ENCODE peak calls at places on chromosome X, in seven cellular contexts. One of them, this sample, is unnamed.

GRCh38 chrX:119292445-119292844 is 56.4 kb downstream of the PGRMC1 start:
- DNase-seq in aorta: no peak
- DNase-seq in GM12878: no peak
- DNase-seq in GM23248: peak; percentile 23
- DNase-seq in adrenal gland: no peak
- DNase-seq in SK-N-SH: no peak
- DNase-seq in heart right ventricle: no peak
- DNase-seq in this sample: no peak

GRCh38 chrX:22748093-22748999 is 251.4 kb upstream of the DDX53 start:
- DNase-seq in adrenal gland: peak; percentile 51
- DNase-seq in SK-N-SH: peak; percentile 40
- DNase-seq in aorta: no peak
- DNase-seq in heart right ventricle: peak; percentile 12
- DNase-seq in GM12878: no peak
- DNase-seq in GM23248: peak; percentile 55
- DNase-seq in this sample: peak; percentile 27

GRCh38 chrX:110418220-110418856 is 59.7 kb downstream of the RTL9 start:
- DNase-seq in GM23248: peak; percentile 79
- DNase-seq in SK-N-SH: peak; percentile 22
- DNase-seq in GM12878: no peak
- DNase-seq in adrenal gland: peak; percentile 23
- DNase-seq in heart right ventricle: no peak
- DNase-seq in aorta: no peak
- DNase-seq in this sample: peak; percentile 45

GRCh38 chrX:126064901-126065541 is 101.1 kb downstream of the DCAF12L2 start:
- DNase-seq in heart right ventricle: no peak
- DNase-seq in aorta: peak; percentile 56
- DNase-seq in GM23248: no peak
- DNase-seq in adrenal gland: no peak
- DNase-seq in GM12878: no peak
- DNase-seq in SK-N-SH: no peak
- DNase-seq in this sample: no peak

GRCh38 chrX:138856881-138857280 is 145.4 kb upstream of the FGF13 start:
- DNase-seq in GM12878: no peak
- DNase-seq in SK-N-SH: no peak
- DNase-seq in adrenal gland: no peak
- DNase-seq in aorta: no peak
- DNase-seq in heart right ventricle: no peak
- DNase-seq in GM23248: peak; percentile 26
- DNase-seq in this sample: no peak

GRCh38 chrX:109934935-109935334 is 68.0 kb upstream of the TMEM164 start:
- DNase-seq in adrenal gland: no peak
- DNase-seq in heart right ventricle: no peak
- DNase-seq in GM23248: peak; percentile 31
- DNase-seq in aorta: no peak
- DNase-seq in GM12878: no peak
- DNase-seq in SK-N-SH: no peak
- DNase-seq in this sample: no peak

GRCh38 chrX:5857232-5857631 is 371.4 kb downstream of the NLGN4X start:
- DNase-seq in GM23248: no peak
- DNase-seq in heart right ventricle: no peak
- DNase-seq in SK-N-SH: no peak
- DNase-seq in adrenal gland: no peak
- DNase-seq in GM12878: no peak
- DNase-seq in aorta: no peak
- DNase-seq in this sample: no peak

GRCh38 chrX:56783450-56783831 is 54.4 kb downstream of the NBDY start:
- DNase-seq in adrenal gland: peak; percentile 82
- DNase-seq in aorta: peak; percentile 94
- DNase-seq in SK-N-SH: peak; percentile 42
- DNase-seq in heart right ventricle: no peak
- DNase-seq in GM23248: no peak
- DNase-seq in GM12878: peak; percentile 91
- DNase-seq in this sample: no peak

GRCh38 chrX:133928365-133928764 is 57.0 kb downstream of the GPC3 start:
- DNase-seq in aorta: no peak
- DNase-seq in SK-N-SH: no peak
- DNase-seq in GM12878: no peak
- DNase-seq in adrenal gland: no peak
- DNase-seq in GM23248: no peak
- DNase-seq in heart right ventricle: no peak
- DNase-seq in this sample: no peak

GRCh38 chrX:107826286-107827136 is 845 bp downstream of the MID2 start:
- DNase-seq in adrenal gland: peak; percentile 27
- DNase-seq in GM23248: peak; percentile 67
- DNase-seq in heart right ventricle: peak; percentile 30
- DNase-seq in aorta: peak; percentile 79
- DNase-seq in SK-N-SH: peak; percentile 63
- DNase-seq in GM12878: no peak
- DNase-seq in this sample: peak; percentile 24

GRCh38 chrX:131262738-131263679 is 26.1 kb downstream of the IGSF1 start:
- DNase-seq in heart right ventricle: peak; percentile 7
- DNase-seq in aorta: no peak
- DNase-seq in GM12878: no peak
- DNase-seq in SK-N-SH: no peak
- DNase-seq in GM23248: peak; percentile 0
- DNase-seq in adrenal gland: peak; percentile 12
- DNase-seq in this sample: no peak

GRCh38 chrX:130086414-130087207 is 23.7 kb downstream of the ELF4 start:
- DNase-seq in heart right ventricle: no peak
- DNase-seq in aorta: no peak
- DNase-seq in SK-N-SH: no peak
- DNase-seq in GM23248: no peak
- DNase-seq in adrenal gland: no peak
- DNase-seq in GM12878: no peak
- DNase-seq in this sample: no peak

GRCh38 chrX:17632942-17633341 is 104.4 kb upstream of the SCML1 start:
- DNase-seq in SK-N-SH: no peak
- DNase-seq in GM23248: peak; percentile 50
- DNase-seq in adrenal gland: no peak
- DNase-seq in aorta: no peak
- DNase-seq in GM12878: no peak
- DNase-seq in heart right ventricle: no peak
- DNase-seq in this sample: no peak

GRCh38 chrX:105658136-105658535 is 164.2 kb upstream of the NRK start:
- DNase-seq in SK-N-SH: no peak
- DNase-seq in GM23248: no peak
- DNase-seq in adrenal gland: no peak
- DNase-seq in aorta: no peak
- DNase-seq in GM12878: no peak
- DNase-seq in heart right ventricle: no peak
- DNase-seq in this sample: no peak

GRCh38 chrX:71533850-71534515 is 1.1 kb downstream of the OGT start:
- DNase-seq in GM12878: no peak
- DNase-seq in adrenal gland: peak; percentile 46
- DNase-seq in heart right ventricle: peak; percentile 45
- DNase-seq in aorta: no peak
- DNase-seq in GM23248: peak; percentile 59
- DNase-seq in SK-N-SH: peak; percentile 42
- DNase-seq in this sample: peak; percentile 60

GRCh38 chrX:130170752-130171445 is 863 bp upstream of the RAB33A start:
- DNase-seq in heart right ventricle: peak; percentile 36
- DNase-seq in adrenal gland: peak; percentile 27
- DNase-seq in GM23248: peak; percentile 11
- DNase-seq in GM12878: peak; percentile 39
- DNase-seq in SK-N-SH: peak; percentile 83
- DNase-seq in aorta: peak; percentile 80
- DNase-seq in this sample: peak; percentile 57

GRCh38 chrX:118974908-118975671 is 672 bp downstream of the LONRF3 start:
- DNase-seq in adrenal gland: peak; percentile 40
- DNase-seq in GM23248: peak; percentile 53
- DNase-seq in heart right ventricle: peak; percentile 32
- DNase-seq in GM12878: no peak
- DNase-seq in SK-N-SH: peak; percentile 40
- DNase-seq in aorta: peak; percentile 82
- DNase-seq in this sample: peak; percentile 28

GRCh38 chrX:114050075-114050796 is 533.6 kb upstream of the HTR2C start:
- DNase-seq in GM12878: no peak
- DNase-seq in heart right ventricle: no peak
- DNase-seq in aorta: no peak
- DNase-seq in SK-N-SH: no peak
- DNase-seq in GM23248: no peak
- DNase-seq in adrenal gland: no peak
- DNase-seq in this sample: no peak

GRCh38 chrX:12372111-12372510 is 233.8 kb downstream of the FRMPD4 start:
- DNase-seq in heart right ventricle: no peak
- DNase-seq in aorta: no peak
- DNase-seq in GM12878: no peak
- DNase-seq in GM23248: no peak
- DNase-seq in SK-N-SH: no peak
- DNase-seq in adrenal gland: no peak
- DNase-seq in this sample: no peak

GRCh38 chrX:721354-721753 is 90.8 kb downstream of the SHOX start:
- DNase-seq in GM12878: no peak
- DNase-seq in adrenal gland: no peak
- DNase-seq in aorta: no peak
- DNase-seq in heart right ventricle: no peak
- DNase-seq in SK-N-SH: no peak
- DNase-seq in GM23248: no peak
- DNase-seq in this sample: no peak

GRCh38 chrX:104270916-104271512 is 16.3 kb upstream of the ESX1 start:
- DNase-seq in GM12878: no peak
- DNase-seq in GM23248: peak; percentile 55
- DNase-seq in heart right ventricle: peak; percentile 23
- DNase-seq in adrenal gland: peak; percentile 52
- DNase-seq in SK-N-SH: no peak
- DNase-seq in aorta: no peak
- DNase-seq in this sample: peak; percentile 63

GRCh38 chrX:45601052-45601451 is 400.4 kb upstream of the DIPK2B start:
- DNase-seq in GM12878: no peak
- DNase-seq in SK-N-SH: no peak
- DNase-seq in adrenal gland: no peak
- DNase-seq in heart right ventricle: no peak
- DNase-seq in aorta: no peak
- DNase-seq in GM23248: no peak
- DNase-seq in this sample: no peak

GRCh38 chrX:45774961-45775360 is 574.3 kb upstream of the DIPK2B start:
- DNase-seq in heart right ventricle: no peak
- DNase-seq in adrenal gland: no peak
- DNase-seq in GM23248: peak; percentile 88
- DNase-seq in aorta: no peak
- DNase-seq in SK-N-SH: no peak
- DNase-seq in GM12878: no peak
- DNase-seq in this sample: no peak

GRCh38 chrX:9464435-9465371 is at the start of gene TBL1X:
- DNase-seq in GM23248: peak; percentile 63
- DNase-seq in aorta: peak; percentile 87
- DNase-seq in SK-N-SH: peak; percentile 86
- DNase-seq in adrenal gland: peak; percentile 54
- DNase-seq in heart right ventricle: peak; percentile 69
- DNase-seq in GM12878: no peak
- DNase-seq in this sample: peak; percentile 67

GRCh38 chrX:129678881-129679195 is 24.1 kb upstream of the APLN start:
- DNase-seq in aorta: no peak
- DNase-seq in heart right ventricle: no peak
- DNase-seq in GM12878: no peak
- DNase-seq in GM23248: no peak
- DNase-seq in adrenal gland: no peak
- DNase-seq in SK-N-SH: no peak
- DNase-seq in this sample: no peak

GRCh38 chrX:31392541-31392940 is 320.7 kb upstream of the FTHL17 start:
- DNase-seq in SK-N-SH: no peak
- DNase-seq in GM23248: peak; percentile 6
- DNase-seq in aorta: no peak
- DNase-seq in GM12878: no peak
- DNase-seq in heart right ventricle: no peak
- DNase-seq in adrenal gland: no peak
- DNase-seq in this sample: no peak

GRCh38 chrX:10086683-10087082 is 70.1 kb upstream of the CLCN4 start:
- DNase-seq in adrenal gland: no peak
- DNase-seq in heart right ventricle: peak; percentile 27
- DNase-seq in GM23248: no peak
- DNase-seq in aorta: no peak
- DNase-seq in SK-N-SH: no peak
- DNase-seq in GM12878: no peak
- DNase-seq in this sample: peak; percentile 77

GRCh38 chrX:154600962-154601374 is 16.0 kb downstream of the CTAG1A start:
- DNase-seq in GM12878: no peak
- DNase-seq in aorta: no peak
- DNase-seq in adrenal gland: no peak
- DNase-seq in GM23248: peak; percentile 44
- DNase-seq in SK-N-SH: no peak
- DNase-seq in heart right ventricle: no peak
- DNase-seq in this sample: no peak
- H3K4me1 ChIP-seq in GM12878: no peaks in the 10 kb centered on the region
- H3K4me1 ChIP-seq in aorta: no peaks in the 10 kb centered on the region
- H3K4me1 ChIP-seq in adrenal gland: no peaks in the 10 kb centered on the region
- H3K4me1 ChIP-seq in GM23248: peaks cover 28% of the 10 kb centered on the region
- H3K4me1 ChIP-seq in SK-N-SH: no peaks in the 10 kb centered on the region
- H3K4me1 ChIP-seq in heart right ventricle: no peaks in the 10 kb centered on the region
- H3K4me1 ChIP-seq in this sample: no peaks in the 10 kb centered on the region

DNA sequence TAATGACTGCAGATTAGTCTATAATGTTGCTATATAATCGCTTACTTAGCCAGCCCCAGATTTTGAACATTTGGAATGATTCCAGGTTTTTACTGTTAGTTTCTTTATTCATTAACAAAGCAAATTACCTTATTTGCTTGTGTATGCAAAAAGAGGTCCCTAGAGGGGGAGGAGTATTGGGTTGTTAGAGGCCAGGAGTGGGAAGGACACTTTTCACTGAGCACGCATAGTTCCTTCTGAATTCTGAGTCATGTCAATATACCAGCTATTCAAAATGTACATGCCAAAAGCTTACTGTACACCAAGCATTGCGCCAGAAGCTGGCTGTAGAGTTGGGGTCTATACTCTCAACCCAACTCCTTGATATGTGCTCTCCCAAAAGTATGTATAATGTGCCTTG is 5.1 kb upstream of the DGAT2L6 start:
- DNase-seq in heart right ventricle: no peak
- DNase-seq in adrenal gland: no peak
- DNase-seq in SK-N-SH: no peak
- DNase-seq in GM12878: no peak
- DNase-seq in GM23248: peak; percentile 43
- DNase-seq in aorta: no peak
- DNase-seq in this sample: no peak
- H3K4me1 ChIP-seq in heart right ventricle: no peaks in the 10 kb centered on the region
- H3K4me1 ChIP-seq in adrenal gland: no peaks in the 10 kb centered on the region
- H3K4me1 ChIP-seq in SK-N-SH: no peaks in the 10 kb centered on the region
- H3K4me1 ChIP-seq in GM12878: peaks cover 18% of the 10 kb centered on the region
- H3K4me1 ChIP-seq in GM23248: peaks cover 30% of the 10 kb centered on the region
- H3K4me1 ChIP-seq in aorta: no peaks in the 10 kb centered on the region
- H3K4me1 ChIP-seq in this sample: no peaks in the 10 kb centered on the region

GRCh38 chrX:7235071-7235470 is 87.1 kb upstream of the PUDP start:
- DNase-seq in SK-N-SH: no peak
- DNase-seq in GM23248: peak; percentile 4
- DNase-seq in aorta: no peak
- DNase-seq in GM12878: no peak
- DNase-seq in adrenal gland: no peak
- DNase-seq in heart right ventricle: no peak
- DNase-seq in this sample: no peak
- H3K4me1 ChIP-seq in SK-N-SH: no peaks in the 10 kb centered on the region
- H3K4me1 ChIP-seq in GM23248: no peaks in the 10 kb centered on the region
- H3K4me1 ChIP-seq in aorta: no peaks in the 10 kb centered on the region
- H3K4me1 ChIP-seq in GM12878: no peaks in the 10 kb centered on the region
- H3K4me1 ChIP-seq in adrenal gland: no peaks in the 10 kb centered on the region
- H3K4me1 ChIP-seq in heart right ventricle: no peaks in the 10 kb centered on the region
- H3K4me1 ChIP-seq in this sample: no peaks in the 10 kb centered on the region

DNA sequence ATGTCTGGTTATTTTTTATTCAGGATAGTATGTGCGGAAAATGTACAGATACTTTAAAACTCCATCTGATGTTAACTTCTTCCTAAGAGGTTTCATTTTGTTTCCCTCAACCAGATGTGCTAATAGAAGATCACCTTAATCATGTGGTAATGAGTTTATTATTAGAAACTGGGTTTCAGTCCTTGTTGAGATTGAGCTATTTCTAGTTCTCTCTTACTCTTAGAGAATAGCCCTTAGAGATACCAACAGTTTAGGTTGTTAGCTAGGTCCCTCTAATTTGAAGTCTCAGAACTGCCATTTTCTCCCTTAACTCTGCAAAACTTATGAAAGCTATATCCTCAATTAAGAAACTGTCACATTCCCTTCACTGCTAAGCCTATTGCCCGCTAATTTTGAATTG is 13.0 kb downstream of the FAM47A start:
- DNase-seq in heart right ventricle: no peak
- DNase-seq in GM12878: no peak
- DNase-seq in adrenal gland: no peak
- DNase-seq in SK-N-SH: no peak
- DNase-seq in aorta: no peak
- DNase-seq in GM23248: no peak
- DNase-seq in this sample: no peak
- H3K4me1 ChIP-seq in heart right ventricle: no peaks in the 10 kb centered on the region
- H3K4me1 ChIP-seq in GM12878: no peaks in the 10 kb centered on the region
- H3K4me1 ChIP-seq in adrenal gland: no peaks in the 10 kb centered on the region
- H3K4me1 ChIP-seq in SK-N-SH: no peaks in the 10 kb centered on the region
- H3K4me1 ChIP-seq in aorta: no peaks in the 10 kb centered on the region
- H3K4me1 ChIP-seq in GM23248: no peaks in the 10 kb centered on the region
- H3K4me1 ChIP-seq in this sample: no peaks in the 10 kb centered on the region

This sample was measured in testis.